ENCODE peak calls at places on chromosome 19, in nine cellular contexts. One of them, this sample, is unnamed.

GRCh38 chr19:43780706-43781525 is at the start of gene KCNN4:
- DNase-seq in NCI-H446 treated with DMSO at 0.1 percent for 48 hours: no peak
- DNase-seq in fibroblast of the conjunctiva: peak
- DNase-seq in iris pigment epithelial cell: peak
- DNase-seq in GM23248: peak
- DNase-seq in small intestine: peak
- DNase-seq in foreskin fibroblast: peak
- DNase-seq in T47D: no peak
- DNase-seq in stomach: peak
- DNase-seq in this sample: no peak

GRCh38 chr19:3039125-3039524 is 10.0 kb upstream of the TLE2 start:
- DNase-seq in stomach: no peak
- DNase-seq in NCI-H446 treated with DMSO at 0.1 percent for 48 hours: no peak
- DNase-seq in small intestine: no peak
- DNase-seq in iris pigment epithelial cell: no peak
- DNase-seq in foreskin fibroblast: no peak
- DNase-seq in fibroblast of the conjunctiva: no peak
- DNase-seq in GM23248: no peak
- DNase-seq in T47D: no peak
- DNase-seq in this sample: no peak

GRCh38 chr19:51479531-51480331 is 1.4 kb downstream of the CEACAM18 start:
- DNase-seq in stomach: no peak
- DNase-seq in iris pigment epithelial cell: no peak
- DNase-seq in T47D: no peak
- DNase-seq in NCI-H446 treated with DMSO at 0.1 percent for 48 hours: no peak
- DNase-seq in small intestine: peak
- DNase-seq in foreskin fibroblast: no peak
- DNase-seq in GM23248: no peak
- DNase-seq in fibroblast of the conjunctiva: no peak
- DNase-seq in this sample: no peak

GRCh38 chr19:12937243-12938053 is 961 bp upstream of the CALR start:
- DNase-seq in iris pigment epithelial cell: no peak
- DNase-seq in foreskin fibroblast: no peak
- DNase-seq in GM23248: peak
- DNase-seq in NCI-H446 treated with DMSO at 0.1 percent for 48 hours: peak
- DNase-seq in stomach: peak
- DNase-seq in fibroblast of the conjunctiva: no peak
- DNase-seq in small intestine: no peak
- DNase-seq in T47D: no peak
- DNase-seq in this sample: no peak

GRCh38 chr19:44640518-44640917 is 3.2 kb upstream of the PVR start:
- DNase-seq in foreskin fibroblast: peak
- DNase-seq in T47D: no peak
- DNase-seq in stomach: no peak
- DNase-seq in small intestine: no peak
- DNase-seq in fibroblast of the conjunctiva: no peak
- DNase-seq in iris pigment epithelial cell: peak
- DNase-seq in NCI-H446 treated with DMSO at 0.1 percent for 48 hours: no peak
- DNase-seq in GM23248: peak
- DNase-seq in this sample: no peak

GRCh38 chr19:18319591-18320135 is 3.2 kb downstream of the LSM4 start:
- DNase-seq in NCI-H446 treated with DMSO at 0.1 percent for 48 hours: no peak
- DNase-seq in fibroblast of the conjunctiva: no peak
- DNase-seq in stomach: peak
- DNase-seq in small intestine: peak
- DNase-seq in T47D: peak
- DNase-seq in iris pigment epithelial cell: no peak
- DNase-seq in foreskin fibroblast: no peak
- DNase-seq in GM23248: no peak
- DNase-seq in this sample: no peak

GRCh38 chr19:40521276-40521675 is 54.5 kb downstream of the SPTBN4 start:
- DNase-seq in NCI-H446 treated with DMSO at 0.1 percent for 48 hours: no peak
- DNase-seq in GM23248: peak
- DNase-seq in small intestine: no peak
- DNase-seq in fibroblast of the conjunctiva: no peak
- DNase-seq in foreskin fibroblast: peak
- DNase-seq in T47D: peak
- DNase-seq in stomach: no peak
- DNase-seq in iris pigment epithelial cell: peak
- DNase-seq in this sample: no peak

GRCh38 chr19:58385313-58386165 is 1.5 kb upstream of the RPS5 start:
- DNase-seq in NCI-H446 treated with DMSO at 0.1 percent for 48 hours: no peak
- DNase-seq in T47D: no peak
- DNase-seq in small intestine: no peak
- DNase-seq in GM23248: peak
- DNase-seq in stomach: no peak
- DNase-seq in fibroblast of the conjunctiva: no peak
- DNase-seq in foreskin fibroblast: no peak
- DNase-seq in iris pigment epithelial cell: no peak
- DNase-seq in this sample: no peak

GRCh38 chr19:46133101-46133627 is 8.7 kb upstream of the IGFL3 start:
- DNase-seq in T47D: peak
- DNase-seq in small intestine: peak
- DNase-seq in GM23248: peak
- DNase-seq in iris pigment epithelial cell: peak
- DNase-seq in foreskin fibroblast: peak
- DNase-seq in stomach: no peak
- DNase-seq in fibroblast of the conjunctiva: peak
- DNase-seq in NCI-H446 treated with DMSO at 0.1 percent for 48 hours: no peak
- DNase-seq in this sample: peak

GRCh38 chr19:12815088-12815487 is 8.7 kb downstream of the RNASEH2A start:
- DNase-seq in T47D: no peak
- DNase-seq in NCI-H446 treated with DMSO at 0.1 percent for 48 hours: no peak
- DNase-seq in fibroblast of the conjunctiva: no peak
- DNase-seq in stomach: no peak
- DNase-seq in foreskin fibroblast: no peak
- DNase-seq in GM23248: no peak
- DNase-seq in iris pigment epithelial cell: no peak
- DNase-seq in small intestine: no peak
- DNase-seq in this sample: no peak

GRCh38 chr19:16462757-16463250 is 9.0 kb downstream of the EPS15L1 start:
- DNase-seq in stomach: peak
- DNase-seq in iris pigment epithelial cell: no peak
- DNase-seq in T47D: peak
- DNase-seq in small intestine: no peak
- DNase-seq in NCI-H446 treated with DMSO at 0.1 percent for 48 hours: no peak
- DNase-seq in fibroblast of the conjunctiva: no peak
- DNase-seq in foreskin fibroblast: peak
- DNase-seq in GM23248: peak
- DNase-seq in this sample: no peak

GRCh38 chr19:8138201-8138600 is 11.2 kb downstream of the FBN3 start:
- DNase-seq in small intestine: no peak
- DNase-seq in NCI-H446 treated with DMSO at 0.1 percent for 48 hours: no peak
- DNase-seq in iris pigment epithelial cell: no peak
- DNase-seq in fibroblast of the conjunctiva: no peak
- DNase-seq in T47D: no peak
- DNase-seq in foreskin fibroblast: no peak
- DNase-seq in GM23248: no peak
- DNase-seq in stomach: no peak
- DNase-seq in this sample: no peak

GRCh38 chr19:55086730-55087541 is 11.3 kb downstream of the EPS8L1 start:
- DNase-seq in iris pigment epithelial cell: peak
- DNase-seq in T47D: no peak
- DNase-seq in small intestine: peak
- DNase-seq in GM23248: peak
- DNase-seq in fibroblast of the conjunctiva: peak
- DNase-seq in foreskin fibroblast: peak
- DNase-seq in NCI-H446 treated with DMSO at 0.1 percent for 48 hours: no peak
- DNase-seq in stomach: peak
- DNase-seq in this sample: peak

GRCh38 chr19:38385057-38385803 is 2.6 kb downstream of the GGN start:
- DNase-seq in NCI-H446 treated with DMSO at 0.1 percent for 48 hours: no peak
- DNase-seq in T47D: no peak
- DNase-seq in small intestine: no peak
- DNase-seq in foreskin fibroblast: peak
- DNase-seq in GM23248: no peak
- DNase-seq in stomach: no peak
- DNase-seq in iris pigment epithelial cell: no peak
- DNase-seq in fibroblast of the conjunctiva: no peak
- DNase-seq in this sample: no peak

GRCh38 chr19:55419089-55419488 is 11.5 kb upstream of the UBE2S start:
- DNase-seq in iris pigment epithelial cell: no peak
- DNase-seq in small intestine: no peak
- DNase-seq in T47D: no peak
- DNase-seq in foreskin fibroblast: no peak
- DNase-seq in GM23248: no peak
- DNase-seq in NCI-H446 treated with DMSO at 0.1 percent for 48 hours: no peak
- DNase-seq in fibroblast of the conjunctiva: no peak
- DNase-seq in stomach: no peak
- DNase-seq in this sample: no peak

GRCh38 chr19:6527893-6528543 is 2.8 kb upstream of the TNFSF9 start:
- DNase-seq in NCI-H446 treated with DMSO at 0.1 percent for 48 hours: no peak
- DNase-seq in GM23248: no peak
- DNase-seq in stomach: no peak
- DNase-seq in foreskin fibroblast: no peak
- DNase-seq in small intestine: no peak
- DNase-seq in T47D: no peak
- DNase-seq in fibroblast of the conjunctiva: no peak
- DNase-seq in iris pigment epithelial cell: no peak
- DNase-seq in this sample: no peak

GRCh38 chr19:497861-498590 is 1.7 kb downstream of the MADCAM1 start:
- DNase-seq in GM23248: no peak
- DNase-seq in small intestine: no peak
- DNase-seq in NCI-H446 treated with DMSO at 0.1 percent for 48 hours: no peak
- DNase-seq in foreskin fibroblast: no peak
- DNase-seq in T47D: no peak
- DNase-seq in iris pigment epithelial cell: no peak
- DNase-seq in stomach: no peak
- DNase-seq in fibroblast of the conjunctiva: no peak
- DNase-seq in this sample: no peak

GRCh38 chr19:6066661-6067646 is 43.3 kb downstream of the RFX2 start:
- DNase-seq in T47D: peak
- DNase-seq in fibroblast of the conjunctiva: peak
- DNase-seq in NCI-H446 treated with DMSO at 0.1 percent for 48 hours: peak
- DNase-seq in small intestine: peak
- DNase-seq in foreskin fibroblast: peak
- DNase-seq in iris pigment epithelial cell: peak
- DNase-seq in GM23248: peak
- DNase-seq in stomach: peak
- DNase-seq in this sample: peak

GRCh38 chr19:16623066-16623465 is 4.9 kb downstream of the MED26 start:
- DNase-seq in small intestine: no peak
- DNase-seq in NCI-H446 treated with DMSO at 0.1 percent for 48 hours: no peak
- DNase-seq in GM23248: no peak
- DNase-seq in stomach: no peak
- DNase-seq in foreskin fibroblast: no peak
- DNase-seq in fibroblast of the conjunctiva: no peak
- DNase-seq in T47D: no peak
- DNase-seq in iris pigment epithelial cell: no peak
- DNase-seq in this sample: no peak

GRCh38 chr19:30620354-30620753 is 248.2 kb downstream of the ZNF536 start:
- DNase-seq in small intestine: no peak
- DNase-seq in iris pigment epithelial cell: no peak
- DNase-seq in T47D: no peak
- DNase-seq in stomach: no peak
- DNase-seq in NCI-H446 treated with DMSO at 0.1 percent for 48 hours: no peak
- DNase-seq in fibroblast of the conjunctiva: no peak
- DNase-seq in foreskin fibroblast: no peak
- DNase-seq in GM23248: no peak
- DNase-seq in this sample: no peak

GRCh38 chr19:29841559-29842367 is 30.0 kb downstream of the CCNE1 start:
- DNase-seq in iris pigment epithelial cell: peak
- DNase-seq in T47D: peak
- DNase-seq in GM23248: peak
- DNase-seq in stomach: no peak
- DNase-seq in NCI-H446 treated with DMSO at 0.1 percent for 48 hours: no peak
- DNase-seq in small intestine: peak
- DNase-seq in foreskin fibroblast: peak
- DNase-seq in fibroblast of the conjunctiva: no peak
- DNase-seq in this sample: no peak

GRCh38 chr19:37654118-37654517 is 1.1 kb downstream of the ZFP30 start:
- DNase-seq in NCI-H446 treated with DMSO at 0.1 percent for 48 hours: no peak
- DNase-seq in GM23248: no peak
- DNase-seq in fibroblast of the conjunctiva: no peak
- DNase-seq in foreskin fibroblast: peak
- DNase-seq in stomach: no peak
- DNase-seq in small intestine: no peak
- DNase-seq in T47D: no peak
- DNase-seq in iris pigment epithelial cell: peak
- DNase-seq in this sample: no peak

GRCh38 chr19:35162471-35163326 is 8.2 kb downstream of the FXYD5 start:
- DNase-seq in fibroblast of the conjunctiva: no peak
- DNase-seq in GM23248: peak
- DNase-seq in iris pigment epithelial cell: peak
- DNase-seq in NCI-H446 treated with DMSO at 0.1 percent for 48 hours: no peak
- DNase-seq in T47D: peak
- DNase-seq in stomach: no peak
- DNase-seq in foreskin fibroblast: no peak
- DNase-seq in small intestine: no peak
- DNase-seq in this sample: peak

GRCh38 chr19:29532097-29532496 is 6.3 kb downstream of the VSTM2B start:
- DNase-seq in foreskin fibroblast: no peak
- DNase-seq in NCI-H446 treated with DMSO at 0.1 percent for 48 hours: no peak
- DNase-seq in T47D: no peak
- DNase-seq in small intestine: no peak
- DNase-seq in stomach: peak
- DNase-seq in GM23248: no peak
- DNase-seq in fibroblast of the conjunctiva: no peak
- DNase-seq in iris pigment epithelial cell: no peak
- DNase-seq in this sample: no peak

GRCh38 chr19:12665281-12665573 is 1.3 kb downstream of the MAN2B1 start:
- DNase-seq in NCI-H446 treated with DMSO at 0.1 percent for 48 hours: no peak
- DNase-seq in stomach: peak
- DNase-seq in fibroblast of the conjunctiva: no peak
- DNase-seq in iris pigment epithelial cell: no peak
- DNase-seq in T47D: no peak
- DNase-seq in GM23248: no peak
- DNase-seq in foreskin fibroblast: no peak
- DNase-seq in small intestine: no peak
- DNase-seq in this sample: no peak

GRCh38 chr19:15672580-15673175 is at the start of gene CYP4F12:
- DNase-seq in T47D: peak
- DNase-seq in foreskin fibroblast: peak
- DNase-seq in GM23248: peak
- DNase-seq in stomach: peak
- DNase-seq in fibroblast of the conjunctiva: peak
- DNase-seq in NCI-H446 treated with DMSO at 0.1 percent for 48 hours: peak
- DNase-seq in iris pigment epithelial cell: peak
- DNase-seq in small intestine: peak
- DNase-seq in this sample: no peak

GRCh38 chr19:56507446-56508281 is at the start of gene ZNF471:
- DNase-seq in NCI-H446 treated with DMSO at 0.1 percent for 48 hours: no peak
- DNase-seq in T47D: no peak
- DNase-seq in iris pigment epithelial cell: peak
- DNase-seq in GM23248: peak
- DNase-seq in small intestine: peak
- DNase-seq in fibroblast of the conjunctiva: peak
- DNase-seq in foreskin fibroblast: peak
- DNase-seq in stomach: peak
- DNase-seq in this sample: peak

GRCh38 chr19:35607661-35608060 is 4.9 kb upstream of the HAUS5 start:
- DNase-seq in T47D: no peak
- DNase-seq in foreskin fibroblast: no peak
- DNase-seq in fibroblast of the conjunctiva: no peak
- DNase-seq in iris pigment epithelial cell: no peak
- DNase-seq in NCI-H446 treated with DMSO at 0.1 percent for 48 hours: no peak
- DNase-seq in small intestine: no peak
- DNase-seq in stomach: no peak
- DNase-seq in GM23248: no peak
- DNase-seq in this sample: no peak

GRCh38 chr19:1074512-1075283 is 7.7 kb downstream of the ARHGAP45 start:
- DNase-seq in stomach: peak
- DNase-seq in GM23248: no peak
- DNase-seq in T47D: peak
- DNase-seq in iris pigment epithelial cell: no peak
- DNase-seq in fibroblast of the conjunctiva: no peak
- DNase-seq in foreskin fibroblast: no peak
- DNase-seq in NCI-H446 treated with DMSO at 0.1 percent for 48 hours: peak
- DNase-seq in small intestine: peak
- DNase-seq in this sample: no peak

GRCh38 chr19:17332677-17333581 is 1.7 kb downstream of the ANO8 start:
- DNase-seq in GM23248: peak
- DNase-seq in iris pigment epithelial cell: peak
- DNase-seq in small intestine: peak
- DNase-seq in fibroblast of the conjunctiva: no peak
- DNase-seq in stomach: no peak
- DNase-seq in NCI-H446 treated with DMSO at 0.1 percent for 48 hours: peak
- DNase-seq in foreskin fibroblast: peak
- DNase-seq in T47D: peak
- DNase-seq in this sample: no peak

GRCh38 chr19:37930416-37930815 is 23.4 kb downstream of the SIPA1L3 start:
- DNase-seq in GM23248: peak
- DNase-seq in iris pigment epithelial cell: peak
- DNase-seq in foreskin fibroblast: peak
- DNase-seq in stomach: peak
- DNase-seq in T47D: peak
- DNase-seq in NCI-H446 treated with DMSO at 0.1 percent for 48 hours: no peak
- DNase-seq in fibroblast of the conjunctiva: no peak
- DNase-seq in small intestine: peak
- DNase-seq in this sample: no peak